ENCODE peak calls at places on chromosomes 4 and X, in seven cellular contexts. One of them, this sample, is unnamed.

GRCh38 chr4:140082399-140082758 is 71.6 kb downstream of the MAML3 start:
- DNase-seq in HL-60: no peak
- DNase-seq in GM19239: no peak
- DNase-seq in activated gamma-delta T cell treated with Interleukin-2 at 50 U/mL for 16 hours: no peak
- DNase-seq in HFFc6: no peak
- DNase-seq in epithelial cell of esophagus: no peak
- DNase-seq in upper lobe of right lung: no peak
- DNase-seq in this sample: no peak

GRCh38 chr4:38675167-38676121 is 11.4 kb downstream of the KLF3 start:
- DNase-seq in activated gamma-delta T cell treated with Interleukin-2 at 50 U/mL for 16 hours: peak
- DNase-seq in HL-60: no peak
- DNase-seq in HFFc6: peak
- DNase-seq in upper lobe of right lung: no peak
- DNase-seq in epithelial cell of esophagus: peak
- DNase-seq in GM19239: peak
- DNase-seq in this sample: peak

GRCh38 chr4:53974561-53974960 is 89.8 kb downstream of the CHIC2 start:
- DNase-seq in activated gamma-delta T cell treated with Interleukin-2 at 50 U/mL for 16 hours: no peak
- DNase-seq in epithelial cell of esophagus: no peak
- DNase-seq in HFFc6: no peak
- DNase-seq in upper lobe of right lung: no peak
- DNase-seq in HL-60: no peak
- DNase-seq in GM19239: no peak
- DNase-seq in this sample: no peak

GRCh38 chr4:110518889-110519490 is 43.0 kb downstream of the ENPEP start:
- DNase-seq in GM19239: no peak
- DNase-seq in HL-60: no peak
- DNase-seq in upper lobe of right lung: no peak
- DNase-seq in epithelial cell of esophagus: peak
- DNase-seq in HFFc6: peak
- DNase-seq in activated gamma-delta T cell treated with Interleukin-2 at 50 U/mL for 16 hours: peak
- DNase-seq in this sample: peak

GRCh38 chr4:88791274-88791673 is 93.6 kb upstream of the NAP1L5 start:
- DNase-seq in epithelial cell of esophagus: peak
- DNase-seq in GM19239: no peak
- DNase-seq in activated gamma-delta T cell treated with Interleukin-2 at 50 U/mL for 16 hours: no peak
- DNase-seq in HFFc6: peak
- DNase-seq in upper lobe of right lung: no peak
- DNase-seq in HL-60: no peak
- DNase-seq in this sample: peak

GRCh38 chr4:4854649-4855292 is 4.7 kb upstream of the MSX1 start:
- DNase-seq in epithelial cell of esophagus: no peak
- DNase-seq in HL-60: no peak
- DNase-seq in activated gamma-delta T cell treated with Interleukin-2 at 50 U/mL for 16 hours: no peak
- DNase-seq in upper lobe of right lung: peak
- DNase-seq in GM19239: no peak
- DNase-seq in HFFc6: no peak
- DNase-seq in this sample: no peak

GRCh38 chr4:84804126-84804525 is 162.4 kb downstream of the WDFY3 start:
- DNase-seq in GM19239: no peak
- DNase-seq in epithelial cell of esophagus: no peak
- DNase-seq in HFFc6: peak
- DNase-seq in upper lobe of right lung: no peak
- DNase-seq in activated gamma-delta T cell treated with Interleukin-2 at 50 U/mL for 16 hours: no peak
- DNase-seq in HL-60: no peak
- DNase-seq in this sample: peak

GRCh38 chr4:83605744-83606172 is 69.8 kb downstream of the GPAT3 start:
- DNase-seq in GM19239: no peak
- DNase-seq in activated gamma-delta T cell treated with Interleukin-2 at 50 U/mL for 16 hours: no peak
- DNase-seq in epithelial cell of esophagus: no peak
- DNase-seq in upper lobe of right lung: no peak
- DNase-seq in HL-60: no peak
- DNase-seq in HFFc6: no peak
- DNase-seq in this sample: no peak

GRCh38 chr4:17469931-17470674 is 41.8 kb downstream of the QDPR start:
- DNase-seq in HFFc6: peak
- DNase-seq in upper lobe of right lung: no peak
- DNase-seq in GM19239: no peak
- DNase-seq in epithelial cell of esophagus: no peak
- DNase-seq in activated gamma-delta T cell treated with Interleukin-2 at 50 U/mL for 16 hours: no peak
- DNase-seq in HL-60: no peak
- DNase-seq in this sample: no peak

GRCh38 chr4:53916431-53916889 is 147.9 kb downstream of the CHIC2 start:
- DNase-seq in GM19239: no peak
- DNase-seq in HL-60: no peak
- DNase-seq in HFFc6: peak
- DNase-seq in upper lobe of right lung: no peak
- DNase-seq in epithelial cell of esophagus: peak
- DNase-seq in activated gamma-delta T cell treated with Interleukin-2 at 50 U/mL for 16 hours: no peak
- DNase-seq in this sample: no peak

GRCh38 chr4:55725057-55725456 is 89.0 kb upstream of the NMU start:
- DNase-seq in GM19239: no peak
- DNase-seq in upper lobe of right lung: no peak
- DNase-seq in activated gamma-delta T cell treated with Interleukin-2 at 50 U/mL for 16 hours: no peak
- DNase-seq in HL-60: no peak
- DNase-seq in HFFc6: no peak
- DNase-seq in epithelial cell of esophagus: peak
- DNase-seq in this sample: no peak

GRCh38 chr4:38013461-38014366 is 53.5 kb downstream of the PTTG2 start:
- DNase-seq in HL-60: no peak
- DNase-seq in upper lobe of right lung: no peak
- DNase-seq in GM19239: no peak
- DNase-seq in HFFc6: peak
- DNase-seq in epithelial cell of esophagus: peak
- DNase-seq in activated gamma-delta T cell treated with Interleukin-2 at 50 U/mL for 16 hours: no peak
- DNase-seq in this sample: peak

GRCh38 chr4:100977746-100978397 is 369.5 kb downstream of the PPP3CA start:
- DNase-seq in GM19239: no peak
- DNase-seq in upper lobe of right lung: no peak
- DNase-seq in HFFc6: no peak
- DNase-seq in activated gamma-delta T cell treated with Interleukin-2 at 50 U/mL for 16 hours: no peak
- DNase-seq in epithelial cell of esophagus: peak
- DNase-seq in HL-60: no peak
- DNase-seq in this sample: no peak

GRCh38 chrX:51825432-51825831 is 68.0 kb upstream of the MAGED1 start:
- DNase-seq in GM19239: no peak
- DNase-seq in upper lobe of right lung: no peak
- DNase-seq in HFFc6: no peak
- DNase-seq in activated gamma-delta T cell treated with Interleukin-2 at 50 U/mL for 16 hours: no peak
- DNase-seq in epithelial cell of esophagus: peak
- DNase-seq in HL-60: no peak
- DNase-seq in this sample: no peak

GRCh38 chrX:121014826-121015225 is 29.3 kb upstream of the CT47A1 start:
- DNase-seq in HL-60: no peak
- DNase-seq in GM19239: no peak
- DNase-seq in upper lobe of right lung: no peak
- DNase-seq in HFFc6: no peak
- DNase-seq in activated gamma-delta T cell treated with Interleukin-2 at 50 U/mL for 16 hours: no peak
- DNase-seq in epithelial cell of esophagus: no peak
- DNase-seq in this sample: no peak

GRCh38 chr4:148574502-148574901 is 132.3 kb upstream of the NR3C2 start:
- DNase-seq in upper lobe of right lung: no peak
- DNase-seq in activated gamma-delta T cell treated with Interleukin-2 at 50 U/mL for 16 hours: no peak
- DNase-seq in epithelial cell of esophagus: peak
- DNase-seq in GM19239: no peak
- DNase-seq in HFFc6: peak
- DNase-seq in HL-60: no peak
- DNase-seq in this sample: no peak

GRCh38 chr4:8409271-8410065 is 31.1 kb downstream of the ACOX3 start:
- DNase-seq in HFFc6: no peak
- DNase-seq in activated gamma-delta T cell treated with Interleukin-2 at 50 U/mL for 16 hours: peak
- DNase-seq in upper lobe of right lung: no peak
- DNase-seq in HL-60: no peak
- DNase-seq in epithelial cell of esophagus: peak
- DNase-seq in GM19239: no peak
- DNase-seq in this sample: no peak

GRCh38 chr4:64713256-64713840 is 304.1 kb upstream of the TECRL start:
- DNase-seq in epithelial cell of esophagus: peak
- DNase-seq in upper lobe of right lung: no peak
- DNase-seq in HFFc6: no peak
- DNase-seq in HL-60: peak
- DNase-seq in activated gamma-delta T cell treated with Interleukin-2 at 50 U/mL for 16 hours: no peak
- DNase-seq in GM19239: no peak
- DNase-seq in this sample: peak

GRCh38 chr4:86841309-86841708 is 7.9 kb downstream of the SLC10A6 start:
- DNase-seq in GM19239: no peak
- DNase-seq in upper lobe of right lung: no peak
- DNase-seq in epithelial cell of esophagus: peak
- DNase-seq in HFFc6: peak
- DNase-seq in activated gamma-delta T cell treated with Interleukin-2 at 50 U/mL for 16 hours: no peak
- DNase-seq in HL-60: no peak
- DNase-seq in this sample: no peak

GRCh38 chr4:97496298-97496873 is 646.9 kb downstream of the STPG2 start:
- DNase-seq in HL-60: no peak
- DNase-seq in GM19239: no peak
- DNase-seq in epithelial cell of esophagus: peak
- DNase-seq in activated gamma-delta T cell treated with Interleukin-2 at 50 U/mL for 16 hours: no peak
- DNase-seq in upper lobe of right lung: no peak
- DNase-seq in HFFc6: no peak
- DNase-seq in this sample: peak

GRCh38 chrX:9133426-9133825 is 99.5 kb upstream of the FAM9B start:
- DNase-seq in HL-60: no peak
- DNase-seq in upper lobe of right lung: no peak
- DNase-seq in epithelial cell of esophagus: peak
- DNase-seq in activated gamma-delta T cell treated with Interleukin-2 at 50 U/mL for 16 hours: no peak
- DNase-seq in GM19239: no peak
- DNase-seq in HFFc6: peak
- DNase-seq in this sample: no peak

GRCh38 chr4:169342906-169343560 is 72.3 kb upstream of the SH3RF1 start:
- DNase-seq in HFFc6: peak
- DNase-seq in activated gamma-delta T cell treated with Interleukin-2 at 50 U/mL for 16 hours: no peak
- DNase-seq in upper lobe of right lung: no peak
- DNase-seq in GM19239: no peak
- DNase-seq in epithelial cell of esophagus: peak
- DNase-seq in HL-60: no peak
- DNase-seq in this sample: no peak

GRCh38 chr4:143294310-143294709 is 42.4 kb upstream of the GAB1 start:
- DNase-seq in HL-60: no peak
- DNase-seq in GM19239: no peak
- DNase-seq in upper lobe of right lung: peak
- DNase-seq in activated gamma-delta T cell treated with Interleukin-2 at 50 U/mL for 16 hours: no peak
- DNase-seq in HFFc6: no peak
- DNase-seq in epithelial cell of esophagus: no peak
- DNase-seq in this sample: peak

GRCh38 chrX:150332023-150332422 is 31.1 kb upstream of the MAMLD1 start:
- DNase-seq in HL-60: no peak
- DNase-seq in upper lobe of right lung: no peak
- DNase-seq in activated gamma-delta T cell treated with Interleukin-2 at 50 U/mL for 16 hours: no peak
- DNase-seq in HFFc6: no peak
- DNase-seq in GM19239: no peak
- DNase-seq in epithelial cell of esophagus: no peak
- DNase-seq in this sample: no peak

GRCh38 chr4:6568689-6569332 is 6.2 kb upstream of the MAN2B2 start:
- DNase-seq in upper lobe of right lung: no peak
- DNase-seq in epithelial cell of esophagus: peak
- DNase-seq in activated gamma-delta T cell treated with Interleukin-2 at 50 U/mL for 16 hours: no peak
- DNase-seq in HL-60: no peak
- DNase-seq in GM19239: no peak
- DNase-seq in HFFc6: peak
- DNase-seq in this sample: no peak

GRCh38 chr4:70619778-70620177 is 8.8 kb upstream of the ENAM start:
- DNase-seq in epithelial cell of esophagus: no peak
- DNase-seq in upper lobe of right lung: no peak
- DNase-seq in GM19239: no peak
- DNase-seq in HFFc6: no peak
- DNase-seq in HL-60: no peak
- DNase-seq in activated gamma-delta T cell treated with Interleukin-2 at 50 U/mL for 16 hours: no peak
- DNase-seq in this sample: no peak

GRCh38 chrX:134911348-134911747 is 79.4 kb upstream of the SMIM10 start:
- DNase-seq in activated gamma-delta T cell treated with Interleukin-2 at 50 U/mL for 16 hours: no peak
- DNase-seq in HFFc6: no peak
- DNase-seq in GM19239: no peak
- DNase-seq in HL-60: no peak
- DNase-seq in upper lobe of right lung: no peak
- DNase-seq in epithelial cell of esophagus: no peak
- DNase-seq in this sample: no peak

GRCh38 chrX:65635371-65635770 is 32.1 kb upstream of the MSN start:
- DNase-seq in upper lobe of right lung: no peak
- DNase-seq in epithelial cell of esophagus: no peak
- DNase-seq in GM19239: no peak
- DNase-seq in HL-60: no peak
- DNase-seq in HFFc6: peak
- DNase-seq in activated gamma-delta T cell treated with Interleukin-2 at 50 U/mL for 16 hours: no peak
- DNase-seq in this sample: no peak

GRCh38 chr4:99593781-99594636 is 19.4 kb downstream of the MTTP start:
- DNase-seq in activated gamma-delta T cell treated with Interleukin-2 at 50 U/mL for 16 hours: no peak
- DNase-seq in epithelial cell of esophagus: no peak
- DNase-seq in GM19239: no peak
- DNase-seq in HL-60: no peak
- DNase-seq in HFFc6: no peak
- DNase-seq in upper lobe of right lung: no peak
- DNase-seq in this sample: no peak

GRCh38 chrX:45164021-45164621 is 36.6 kb downstream of the DIPK2B start:
- DNase-seq in HFFc6: no peak
- DNase-seq in activated gamma-delta T cell treated with Interleukin-2 at 50 U/mL for 16 hours: no peak
- DNase-seq in upper lobe of right lung: no peak
- DNase-seq in epithelial cell of esophagus: no peak
- DNase-seq in HL-60: no peak
- DNase-seq in GM19239: no peak
- DNase-seq in this sample: peak

GRCh38 chrX:115324194-115324593 is 34.7 kb downstream of the LUZP4 start:
- DNase-seq in HL-60: no peak
- DNase-seq in epithelial cell of esophagus: peak
- DNase-seq in activated gamma-delta T cell treated with Interleukin-2 at 50 U/mL for 16 hours: no peak
- DNase-seq in upper lobe of right lung: peak
- DNase-seq in GM19239: no peak
- DNase-seq in HFFc6: no peak
- DNase-seq in this sample: peak

GRCh38 chr4:76559236-76560071 is 124.4 kb downstream of the SHROOM3 start:
- DNase-seq in activated gamma-delta T cell treated with Interleukin-2 at 50 U/mL for 16 hours: no peak
- DNase-seq in GM19239: no peak
- DNase-seq in HL-60: no peak
- DNase-seq in upper lobe of right lung: no peak
- DNase-seq in epithelial cell of esophagus: no peak
- DNase-seq in HFFc6: no peak
- DNase-seq in this sample: no peak

GRCh38 chr4:158624889-158625478 is 46.7 kb downstream of the C4orf46 start:
- DNase-seq in HFFc6: peak
- DNase-seq in epithelial cell of esophagus: peak
- DNase-seq in upper lobe of right lung: no peak
- DNase-seq in GM19239: peak
- DNase-seq in HL-60: peak
- DNase-seq in activated gamma-delta T cell treated with Interleukin-2 at 50 U/mL for 16 hours: no peak
- DNase-seq in this sample: peak

GRCh38 chrX:140661657-140662056 is 47.9 kb upstream of the LINC00632 start:
- DNase-seq in upper lobe of right lung: no peak
- DNase-seq in activated gamma-delta T cell treated with Interleukin-2 at 50 U/mL for 16 hours: no peak
- DNase-seq in HFFc6: no peak
- DNase-seq in HL-60: no peak
- DNase-seq in epithelial cell of esophagus: peak
- DNase-seq in GM19239: no peak
- DNase-seq in this sample: peak

GRCh38 chrX:72254835-72255234 is 16.0 kb upstream of the ERCC6L start:
- DNase-seq in upper lobe of right lung: no peak
- DNase-seq in activated gamma-delta T cell treated with Interleukin-2 at 50 U/mL for 16 hours: no peak
- DNase-seq in GM19239: no peak
- DNase-seq in HL-60: no peak
- DNase-seq in epithelial cell of esophagus: no peak
- DNase-seq in HFFc6: no peak
- DNase-seq in this sample: no peak

GRCh38 chr4:182897601-182898478 is 19.3 kb downstream of the DCTD start:
- DNase-seq in HFFc6: no peak
- DNase-seq in epithelial cell of esophagus: no peak
- DNase-seq in upper lobe of right lung: peak
- DNase-seq in activated gamma-delta T cell treated with Interleukin-2 at 50 U/mL for 16 hours: no peak
- DNase-seq in GM19239: no peak
- DNase-seq in HL-60: no peak
- DNase-seq in this sample: no peak

GRCh38 chrX:17725176-17725575 is 12.1 kb upstream of the SCML1 start:
- DNase-seq in epithelial cell of esophagus: no peak
- DNase-seq in activated gamma-delta T cell treated with Interleukin-2 at 50 U/mL for 16 hours: no peak
- DNase-seq in GM19239: no peak
- DNase-seq in upper lobe of right lung: no peak
- DNase-seq in HFFc6: no peak
- DNase-seq in HL-60: no peak
- DNase-seq in this sample: no peak

GRCh38 chr4:170047774-170048354 is 21.7 kb upstream of the MFAP3L start:
- DNase-seq in epithelial cell of esophagus: peak
- DNase-seq in GM19239: no peak
- DNase-seq in upper lobe of right lung: no peak
- DNase-seq in activated gamma-delta T cell treated with Interleukin-2 at 50 U/mL for 16 hours: peak
- DNase-seq in HFFc6: peak
- DNase-seq in HL-60: no peak
- DNase-seq in this sample: peak